ENCODE peak calls at places on chromosomes 13 and 19, in five cellular contexts. Z, W, D, K and C are unnamed samples.

GRCh38 chr19:16327911-16328823 is 3.5 kb downstream of the KLF2 start:
- DNase-seq in Z (no peak), W (peak), D (peak), K (peak), C (no peak)

GRCh38 chr13:28754698-28755545 is 36.2 kb upstream of the SLC46A3 start:
- DNase-seq in Z (peak), W (no peak), D (no peak), K (no peak), C (no peak)

GRCh38 chr19:53958168-53958571 is 4.6 kb upstream of the CACNG8 start:
- DNase-seq in Z (no peak), W (no peak), D (no peak), K (no peak), C (no peak)

GRCh38 chr13:21079761-21080730 is 18.7 kb upstream of the LATS2 start:
- DNase-seq in Z (peak), W (peak), D (no peak), K (peak), C (no peak)

GRCh38 chr13:100301418-100301817 is 212.5 kb downstream of the PCCA start:
- DNase-seq in Z (no peak), W (no peak), D (no peak), K (peak), C (no peak)

GRCh38 chr13:87089391-87089790 is 581.8 kb upstream of the SLITRK5 start:
- DNase-seq in Z (peak), W (peak), D (no peak), K (peak), C (no peak)

GRCh38 chr13:51607165-51607564 is 22.9 kb downstream of the WDFY2 start:
- DNase-seq in Z (no peak), W (no peak), D (no peak), K (no peak), C (no peak)

GRCh38 chr13:93700115-93700514 is 473.5 kb downstream of the GPC6 start:
- DNase-seq in Z (no peak), W (no peak), D (no peak), K (no peak), C (no peak)